ENCODE peak calls at places on chromosomes 5 and 9, in ten cellular contexts. R, G, A, M, B, Y, X, W, N and F are unnamed samples.
A peak's percentile ranks its signal among the peaks of the same experiment; 100 is the strongest.

GRCh38 chr9:76401580-76402354 is 7.5 kb upstream of the RFK start:
- DNase-seq in R (no peak), G (no peak), A (no peak), M (no peak), B (no peak), Y (no peak), X (peak; percentile 30), W (no peak), N (no peak), F (no peak)

GRCh38 chr5:849651-850301 is 1.0 kb downstream of the ZDHHC11 start:
- DNase-seq in R (no peak), G (no peak), A (no peak), M (peak; percentile 14), B (no peak), Y (peak; percentile 48), X (no peak), W (peak; percentile 7), N (no peak), F (peak; percentile 51)

GRCh38 chr5:158320178-158320674 is 461.3 kb upstream of the CLINT1 start:
- DNase-seq in R (no peak), G (no peak), A (no peak), M (no peak), B (no peak), Y (no peak), X (no peak), W (no peak), N (no peak), F (no peak)

GRCh38 chr5:128199611-128200010 is 116.0 kb downstream of the SLC12A2 start:
- DNase-seq in R (no peak), G (no peak), A (no peak), M (no peak), B (no peak), Y (no peak), X (no peak), W (no peak), N (no peak), F (no peak)

GRCh38 chr9:109072133-109072692 is 47.5 kb downstream of the TMEM245 start:
- DNase-seq in R (no peak), G (no peak), A (no peak), M (no peak), B (no peak), Y (no peak), X (no peak), W (no peak), N (no peak), F (no peak)

GRCh38 chr9:117073071-117073470 is 341.8 kb downstream of the ASTN2 start:
- DNase-seq in R (no peak), G (no peak), A (no peak), M (no peak), B (no peak), Y (no peak), X (no peak), W (no peak), N (no peak), F (no peak)

GRCh38 chr9:123548749-123549545 is 192.9 kb downstream of the CRB2 start:
- DNase-seq in R (no peak), G (no peak), A (no peak), M (no peak), B (no peak), Y (no peak), X (no peak), W (no peak), N (peak; percentile 38), F (no peak)

GRCh38 chr9:113568481-113569321 is 105.2 kb downstream of the RGS3 start:
- DNase-seq in R (no peak), G (no peak), A (no peak), M (no peak), B (no peak), Y (no peak), X (no peak), W (no peak), N (no peak), F (peak; percentile 58)

GRCh38 chr5:133888625-133888991 is 79.8 kb downstream of the C5orf15 start:
- DNase-seq in R (no peak), G (no peak), A (no peak), M (no peak), B (no peak), Y (no peak), X (no peak), W (no peak), N (no peak), F (no peak)

GRCh38 chr5:31811210-31811609 is 172.3 kb downstream of the PDZD2 start:
- DNase-seq in R (peak; percentile 72), G (peak; percentile 29), A (no peak), M (no peak), B (no peak), Y (no peak), X (no peak), W (no peak), N (peak; percentile 8), F (no peak)

GRCh38 chr9:98558575-98558974 is 150.2 kb downstream of the GABBR2 start:
- DNase-seq in R (no peak), G (no peak), A (no peak), M (no peak), B (no peak), Y (no peak), X (no peak), W (no peak), N (no peak), F (no peak)

GRCh38 chr5:119269061-119269579 is 86.7 kb upstream of the TNFAIP8 start:
- DNase-seq in R (no peak), G (no peak), A (peak; percentile 26), M (peak; percentile 17), B (peak; percentile 39), Y (peak; percentile 39), X (peak; percentile 61), W (peak; percentile 19), N (peak; percentile 73), F (peak; percentile 66)

GRCh38 chr5:14035859-14036440 is 91.5 kb upstream of the DNAH5 start:
- DNase-seq in R (peak; percentile 95), G (no peak), A (peak; percentile 7), M (peak; percentile 19), B (peak; percentile 24), Y (no peak), X (peak; percentile 12), W (no peak), N (peak; percentile 96), F (no peak)
- TF ChIP-seq POLR2A in R (no peak), G (no peak), A (no peak), M (no peak), B (no peak), Y (no peak), X (no peak), W (no peak), N (no peak), F (no peak)

DNA sequence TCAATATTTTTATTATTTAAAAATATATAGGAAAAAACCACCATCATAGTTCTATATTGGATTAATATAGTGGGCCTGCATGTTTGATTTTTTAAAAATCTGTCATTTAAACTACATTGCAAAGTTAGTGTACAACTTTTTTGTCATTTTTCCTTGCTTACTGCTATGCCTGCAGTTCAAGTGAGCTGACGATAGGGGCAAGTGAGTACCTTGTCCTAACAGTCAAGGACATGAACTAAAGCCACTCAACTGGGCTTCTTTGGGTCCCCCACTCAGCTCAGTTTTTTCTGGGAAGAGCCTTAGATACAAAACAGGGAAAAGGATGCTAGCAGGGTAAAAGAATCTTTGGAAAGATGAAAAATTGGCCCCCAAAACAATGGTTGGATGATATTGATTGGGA is 269.9 kb downstream of the MAN2A1 start:
- DNase-seq in R (no peak), G (no peak), A (no peak), M (no peak), B (no peak), Y (no peak), X (no peak), W (no peak), N (no peak), F (no peak)
- TF ChIP-seq CTCF in R (no peak), G (no peak), A (no peak), M (no peak), B (no peak), Y (no peak), X (no peak), W (no peak), N (no peak), F (no peak)

GRCh38 chr5:151085517-151086031 is 4.7 kb upstream of the TNIP1 start:
- DNase-seq in R (no peak), G (no peak), A (peak; percentile 50), M (peak; percentile 71), B (no peak), Y (peak; percentile 68), X (peak; percentile 77), W (no peak), N (peak; percentile 25), F (peak; percentile 87)
- H3K4me3 ChIP-seq in R (no peak overlapping the region), G (no peak overlapping the region), A (no peak overlapping the region), M (no peak overlapping the region), B (no peak overlapping the region), Y (peak overlapping the region; percentile 37), X (peak overlapping the region; percentile 0), W (no peak overlapping the region), N (no peak overlapping the region), F (no peak overlapping the region)

GRCh38 chr5:172770374-172770674 is 671 bp downstream of the DUSP1 start:
- DNase-seq in R (no peak), G (no peak), A (no peak), M (no peak), B (no peak), Y (no peak), X (no peak), W (no peak), N (no peak), F (no peak)

GRCh38 chr5:172769598-172770373 is 1.2 kb downstream of the DUSP1 start:
- DNase-seq in R (no peak), G (peak; percentile 62), A (peak; percentile 40), M (peak; percentile 58), B (no peak), Y (no peak), X (peak; percentile 46), W (peak; percentile 65), N (peak; percentile 39), F (peak; percentile 84)

GRCh38 chr5:172769324-172769597 is 1.7 kb downstream of the DUSP1 start:
- DNase-seq in R (no peak), G (no peak), A (no peak), M (no peak), B (no peak), Y (no peak), X (no peak), W (no peak), N (no peak), F (no peak)

GRCh38 chr5:172768098-172768572 is 2.9 kb downstream of the DUSP1 start:
- DNase-seq in R (no peak), G (no peak), A (no peak), M (no peak), B (no peak), Y (no peak), X (no peak), W (no peak), N (peak; percentile 29), F (no peak)

GRCh38 chr5:172768573-172769323 is 2.2 kb downstream of the DUSP1 start:
- DNase-seq in R (no peak), G (peak; percentile 58), A (peak; percentile 52), M (peak; percentile 53), B (no peak), Y (peak; percentile 52), X (peak; percentile 44), W (peak; percentile 51), N (peak; percentile 55), F (no peak)
- TF ChIP-seq POLR2A in R (peak; percentile 36), G (no peak), A (no peak), M (no peak), B (no peak), Y (no peak), X (peak; percentile 61), W (no peak), N (no peak), F (peak; percentile 26)

GRCh38 chr9:131439224-131439623 is 45.3 kb downstream of the PRRC2B start:
- DNase-seq in R (no peak), G (no peak), A (no peak), M (no peak), B (no peak), Y (no peak), X (no peak), W (no peak), N (no peak), F (no peak)
- TF ChIP-seq CTCF in R (no peak), G (no peak), A (no peak), M (no peak), B (no peak), Y (no peak), X (no peak), W (no peak), N (no peak), F (no peak)